ENCODE peak calls at places on chromosomes 11 and 22, in nine cellular contexts. T is Caki2; Y is T-helper 9 cell; N is WTC11; H is colonic mucosa; A is activated CD4-positive, alpha-beta T cell treated with anti-CD3 and anti-CD28 coated beads, Interleukin-2, amount 50 U/mL, for 1 hour; B is BE2C; R is breast epithelium; C is neuronal stem cell. Z is an unnamed sample.

GRCh38 chr11:8352090-8352489 is 88.4 kb upstream of the LMO1 start:
- DNase-seq in A (no peak), R (no peak), C (no peak), N (no peak), B (no peak), H (no peak), T (no peak), Y (no peak), Z (no peak)

GRCh38 chr11:47881145-47881544 is 33.0 kb upstream of the NUP160 start:
- DNase-seq in C (no peak), A (no peak), B (no peak), Y (no peak), N (no peak), R (no peak), H (no peak), T (no peak), Z (no peak)

GRCh38 chr11:12995823-12996222 is 13.3 kb upstream of the RASSF10 start:
- DNase-seq in T (no peak), R (no peak), C (no peak), N (no peak), A (no peak), Y (no peak), H (no peak), B (no peak), Z (no peak)

GRCh38 chr22:35135165-35135564 is 69.2 kb downstream of the ISX start:
- DNase-seq in B (no peak), C (no peak), H (no peak), A (no peak), Y (no peak), T (no peak), N (no peak), R (no peak), Z (no peak)

GRCh38 chr11:65434057-65434666 is 11.6 kb downstream of the NEAT1 start:
- DNase-seq in H (no peak), A (no peak), Y (no peak), R (peak; percentile 15), B (no peak), C (no peak), T (peak; percentile 40), N (no peak), Z (no peak)

GRCh38 chr11:75424396-75424795 is 8.6 kb downstream of the KLHL35 start:
- DNase-seq in R (no peak), A (no peak), B (no peak), T (no peak), N (no peak), Y (no peak), H (no peak), C (peak; percentile 61), Z (no peak)

GRCh38 chr11:8230178-8230859 is 33.4 kb downstream of the LMO1 start:
- DNase-seq in R (no peak), A (no peak), C (no peak), B (no peak), H (no peak), Y (no peak), N (no peak), T (no peak), Z (no peak)

GRCh38 chr11:12380565-12381325 is 3.4 kb downstream of the PARVA start:
- DNase-seq in C (no peak), A (no peak), N (no peak), Y (no peak), B (no peak), R (no peak), H (no peak), T (no peak), Z (no peak)

GRCh38 chr22:34122064-34122463 is 201.8 kb upstream of the LARGE1 start:
- DNase-seq in R (no peak), H (no peak), T (no peak), A (no peak), B (no peak), C (no peak), N (no peak), Y (no peak), Z (no peak)

GRCh38 chr11:122769126-122769780 is 69.0 kb upstream of the CRTAM start:
- DNase-seq in T (no peak), A (no peak), N (no peak), C (no peak), R (no peak), B (no peak), H (no peak), Y (no peak), Z (no peak)

GRCh38 chr11:60251485-60252207 is 8.7 kb upstream of the MS4A4E start:
- DNase-seq in A (no peak), R (no peak), C (peak; percentile 45), H (no peak), N (no peak), Y (no peak), B (no peak), T (no peak), Z (no peak)

GRCh38 chr22:20813056-20813455 is 39.1 kb downstream of the SERPIND1 start:
- DNase-seq in A (no peak), R (no peak), B (no peak), N (no peak), C (no peak), Y (no peak), H (no peak), T (no peak), Z (no peak)

GRCh38 chr11:129372609-129373488 is 2.8 kb upstream of the BARX2 start:
- DNase-seq in N (peak; percentile 57), B (no peak), C (peak; percentile 31), T (no peak), Y (no peak), A (no peak), H (no peak), R (no peak), Z (no peak)

GRCh38 chr11:61533039-61533375 is 24.5 kb downstream of the LRRC10B start:
- DNase-seq in Y (no peak), B (no peak), C (no peak), R (no peak), N (no peak), H (no peak), A (no peak), T (no peak), Z (no peak)

GRCh38 chr11:109864834-109865557 is 228.2 kb upstream of the ZC3H12C start:
- DNase-seq in Y (no peak), A (no peak), B (no peak), T (no peak), C (no peak), R (no peak), N (no peak), H (no peak), Z (no peak)

GRCh38 chr11:57647960-57648776 is 1.5 kb downstream of the YPEL4 start:
- DNase-seq in A (no peak), Y (no peak), T (no peak), H (no peak), R (no peak), B (no peak), C (no peak), N (no peak), Z (no peak)

GRCh38 chr11:38191101-38191500 is 1593.1 kb upstream of the RAG2 start:
- DNase-seq in H (no peak), N (no peak), C (no peak), A (no peak), T (no peak), B (no peak), Y (no peak), R (no peak), Z (no peak)

GRCh38 chr11:125807909-125808308 is 20.0 kb downstream of the PATE3 start:
- DNase-seq in N (no peak), A (no peak), T (no peak), B (no peak), H (no peak), Y (no peak), R (no peak), C (no peak), Z (no peak)

GRCh38 chr11:110311783-110312578 is 15.6 kb upstream of the RDX start:
- DNase-seq in B (no peak), R (no peak), N (no peak), C (no peak), T (no peak), H (no peak), A (no peak), Y (no peak), Z (no peak)

GRCh38 chr11:36048496-36049247 is 104.8 kb downstream of the LDLRAD3 start:
- DNase-seq in R (no peak), N (no peak), T (no peak), A (no peak), H (no peak), C (no peak), B (peak; percentile 21), Y (no peak), Z (no peak)

GRCh38 chr11:96086111-96086510 is 162.2 kb upstream of the MTMR2 start:
- DNase-seq in R (no peak), A (no peak), B (no peak), Y (no peak), C (no peak), T (no peak), N (no peak), H (no peak), Z (no peak)

GRCh38 chr11:120740424-120740823 is 228.9 kb downstream of the GRIK4 start:
- DNase-seq in T (no peak), Y (no peak), C (no peak), R (no peak), B (no peak), N (no peak), H (no peak), A (no peak), Z (no peak)

Z was measured in iPS DF 19.7.